ENCODE peak calls at places on chromosomes 4 and X, in ten cellular contexts. I is cardiac muscle cell, T is ovary, Q is upper lobe of right lung, C is IMR-90, B is aorta, X is astrocyte, P is AG04450, D is sigmoid colon, S is GM23248. Y is an unnamed sample. For H3K9me3, the result is how much of the 10 kb centered on the place peaks cover.

GRCh38 chr4:56077676-56078075 is 128.9 kb downstream of the CEP135 start:
- DNase-seq in D (no peak), I (no peak), C (no peak), P (no peak), B (no peak), X (peak), Q (no peak), T (no peak), S (no peak), Y (no peak)

GRCh38 chr4:103306870-103307345 is 108.8 kb upstream of the CENPE start:
- DNase-seq in Q (no peak), X (no peak), I (peak), B (no peak), T (no peak), S (peak), P (no peak), C (no peak), D (peak), Y (no peak)

GRCh38 chr4:38155589-38156294 is 195.5 kb downstream of the PTTG2 start:
- DNase-seq in T (no peak), X (no peak), I (no peak), P (no peak), C (no peak), D (no peak), Q (no peak), B (no peak), S (no peak), Y (no peak)

GRCh38 chr4:159515314-159516025 is 412.6 kb downstream of the RAPGEF2 start:
- DNase-seq in T (no peak), D (no peak), X (no peak), P (no peak), B (no peak), S (no peak), I (no peak), C (no peak), Q (no peak), Y (no peak)

GRCh38 chrX:107716045-107716684 is 59.4 kb downstream of the TSC22D3 start:
- DNase-seq in P (no peak), C (peak), Q (peak), X (peak), S (peak), B (peak), I (peak), T (no peak), D (no peak), Y (peak)

GRCh38 chr4:67929447-67929846 is 33.8 kb downstream of the TMPRSS11A start:
- DNase-seq in I (no peak), D (no peak), Q (no peak), C (peak), B (no peak), T (no peak), S (peak), P (no peak), X (peak), Y (no peak)

GRCh38 chr4:13704020-13704419 is 76.5 kb upstream of the BOD1L1 start:
- DNase-seq in S (no peak), I (no peak), B (no peak), Q (no peak), X (no peak), T (no peak), P (no peak), C (no peak), D (no peak), Y (no peak)

GRCh38 chr4:8705161-8706145 is 112.9 kb downstream of the CPZ start:
- DNase-seq in C (no peak), D (peak), S (no peak), T (no peak), Q (peak), I (peak), X (no peak), B (peak), P (no peak), Y (peak)

GRCh38 chr4:3684546-3684945 is 81.6 kb upstream of the ADRA2C start:
- DNase-seq in I (no peak), S (no peak), C (no peak), Q (peak), B (no peak), T (no peak), X (no peak), D (peak), P (no peak), Y (no peak)

GRCh38 chr4:158411180-158411721 is 110.4 kb upstream of the RXFP1 start:
- DNase-seq in Q (no peak), X (no peak), D (no peak), S (no peak), C (no peak), B (no peak), P (no peak), I (no peak), T (no peak), Y (no peak)

GRCh38 chr4:151409470-151410313 is 716 bp downstream of the FHIP1A start:
- DNase-seq in Q (no peak), I (peak), D (peak), P (no peak), C (no peak), X (no peak), B (no peak), T (peak), S (no peak), Y (no peak)

GRCh38 chrX:41350150-41350975 is 16.4 kb downstream of the DDX3X start:
- DNase-seq in C (peak), B (no peak), D (no peak), X (no peak), T (no peak), I (peak), S (peak), Q (no peak), P (no peak), Y (no peak)

GRCh38 chr4:133146574-133147198 is 2.4 kb upstream of the PCDH10 start:
- DNase-seq in Q (no peak), S (peak), C (peak), X (peak), I (peak), P (no peak), T (peak), D (peak), B (peak), Y (peak)

GRCh38 chr4:105808030-105808429 is 87.2 kb upstream of the NPNT start:
- DNase-seq in Q (no peak), P (no peak), C (no peak), I (no peak), S (no peak), T (no peak), B (no peak), D (no peak), X (no peak), Y (no peak)

GRCh38 chr4:167614866-167615265 is 380.6 kb upstream of the SPOCK3 start:
- DNase-seq in T (no peak), D (no peak), C (no peak), S (no peak), B (no peak), P (no peak), X (peak), Q (no peak), I (no peak), Y (no peak)

GRCh38 chr4:87465739-87466366 is 43.5 kb downstream of the NUDT9 start:
- DNase-seq in D (no peak), I (peak), S (peak), T (no peak), C (peak), X (peak), B (no peak), Q (no peak), P (peak), Y (no peak)

GRCh38 chrX:41475611-41476241 is 28.6 kb downstream of the NYX start:
- DNase-seq in D (no peak), X (no peak), Q (no peak), S (no peak), C (no peak), I (no peak), P (no peak), B (no peak), T (no peak), Y (peak)

GRCh38 chr4:1564535-1565375 is 119.4 kb downstream of the FAM53A start:
- DNase-seq in B (no peak), S (no peak), Q (no peak), D (no peak), I (no peak), X (no peak), T (no peak), C (no peak), P (no peak), Y (no peak)

GRCh38 chr4:151950993-151951726 is 190.4 kb upstream of the GATB start:
- DNase-seq in S (peak), I (no peak), B (no peak), Q (no peak), D (no peak), X (no peak), P (no peak), T (no peak), C (no peak), Y (no peak)

GRCh38 chr4:36687681-36688080 is 406.3 kb downstream of the DTHD1 start:
- DNase-seq in D (no peak), I (no peak), X (no peak), T (no peak), P (no peak), Q (no peak), C (no peak), B (no peak), S (no peak), Y (no peak)

GRCh38 chr4:154314248-154314647 is 177.4 kb downstream of the DCHS2 start:
- DNase-seq in I (peak), Q (no peak), P (no peak), B (no peak), T (no peak), C (no peak), D (no peak), S (peak), X (peak), Y (no peak)

GRCh38 chr4:83010111-83010521 is 507 bp downstream of the LIN54 start:
- DNase-seq in X (peak), C (peak), I (peak), D (no peak), S (peak), B (no peak), P (no peak), T (no peak), Q (no peak), Y (no peak)

GRCh38 chrX:96721398-96721797 is 36.8 kb downstream of the DIAPH2 start:
- DNase-seq in P (peak), S (no peak), D (no peak), Q (no peak), C (peak), X (no peak), T (no peak), I (no peak), B (no peak), Y (no peak)

GRCh38 chrX:148522006-148522405 is 21.6 kb downstream of the AFF2 start:
- DNase-seq in B (no peak), T (no peak), S (no peak), P (no peak), I (no peak), X (no peak), C (no peak), D (no peak), Q (no peak), Y (no peak)

GRCh38 chr4:81256059-81256635 is 41.1 kb upstream of the PRKG2 start:
- DNase-seq in Q (no peak), T (no peak), B (no peak), D (no peak), C (no peak), S (peak), I (no peak), P (no peak), X (no peak), Y (no peak)

GRCh38 chr4:96598465-96598864 is 758.6 kb downstream of the PDHA2 start:
- DNase-seq in Q (no peak), B (no peak), C (no peak), S (no peak), I (peak), X (no peak), P (no peak), D (no peak), T (peak), Y (no peak)

GRCh38 chrX:136584545-136584944 is 52.5 kb downstream of the VGLL1 start:
- DNase-seq in D (no peak), Q (no peak), T (no peak), S (no peak), C (no peak), I (no peak), X (no peak), P (no peak), B (no peak), Y (no peak)

GRCh38 chrX:70046978-70047377 is 2.8 kb downstream of the AWAT2 start:
- DNase-seq in S (peak), P (no peak), I (no peak), D (no peak), C (peak), T (no peak), B (no peak), X (no peak), Q (no peak), Y (no peak)

GRCh38 chrX:20479896-20480295 is 213.2 kb upstream of the RPS6KA3 start:
- DNase-seq in C (no peak), I (no peak), D (no peak), P (no peak), B (no peak), T (no peak), S (no peak), X (no peak), Q (no peak), Y (no peak)

GRCh38 chr4:22942920-22943559 is 250.3 kb downstream of the GBA3 start:
- DNase-seq in D (no peak), X (no peak), S (no peak), I (no peak), P (no peak), Q (no peak), B (no peak), T (no peak), C (no peak), Y (no peak)

GRCh38 chr4:30605616-30606015 is 114.6 kb upstream of the PCDH7 start:
- DNase-seq in B (no peak), X (peak), P (no peak), I (no peak), D (no peak), T (no peak), Q (no peak), S (no peak), C (no peak), Y (no peak)

GRCh38 chr4:30600246-30600645 is 119.9 kb upstream of the PCDH7 start:
- DNase-seq in X (peak), B (no peak), T (no peak), D (no peak), Q (no peak), I (no peak), P (no peak), S (peak), C (no peak), Y (no peak)
- H3K9me3 ChIP-seq in X (under half), B (under half), T (under half), D (under half), Q (under half), I (under half), P (under half), S (under half), C (under half), Y (under half)

DNA sequence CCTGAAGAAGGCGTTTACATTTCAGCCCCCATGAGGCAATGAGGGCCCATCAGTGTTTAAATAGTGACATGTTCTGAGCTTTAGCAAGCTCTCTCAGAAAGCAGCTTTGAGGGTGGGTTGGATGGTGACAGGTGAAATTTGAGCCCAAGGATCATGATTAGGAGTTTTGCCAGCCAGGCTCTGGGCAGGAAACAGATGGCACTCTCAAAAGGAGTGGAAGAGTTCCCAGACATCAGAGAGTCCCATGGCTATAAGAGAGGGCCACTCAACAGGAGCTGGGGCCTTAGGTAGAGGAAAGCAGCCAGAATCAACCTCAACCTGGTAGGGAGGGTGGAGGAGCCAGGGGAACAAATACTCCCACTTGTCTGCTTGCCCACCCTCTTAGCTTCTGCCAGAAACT is 499.8 kb downstream of the MID1IP1 start:
- DNase-seq in D (no peak), X (no peak), B (no peak), I (no peak), C (no peak), T (no peak), Q (no peak), P (no peak), S (no peak), Y (peak)
- H3K9me3 ChIP-seq in D (under half), X (under half), B (under half), I (under half), C (under half), T (under half), Q (under half), P (under half), S (under half), Y (under half)

GRCh38 chr4:206054-206453 is 81.8 kb downstream of the ZNF718 start:
- DNase-seq in I (no peak), P (no peak), T (no peak), D (no peak), C (no peak), Q (no peak), X (no peak), S (no peak), B (no peak), Y (no peak)

GRCh38 chr4:211033-211511 is 86.8 kb downstream of the ZNF718 start:
- DNase-seq in D (no peak), S (no peak), P (no peak), T (no peak), C (no peak), X (no peak), B (no peak), Q (no peak), I (no peak), Y (no peak)

GRCh38 chr4:200936-201335 is 76.6 kb downstream of the ZNF718 start:
- DNase-seq in S (no peak), P (no peak), T (no peak), B (no peak), X (no peak), Q (no peak), I (no peak), C (no peak), D (no peak), Y (no peak)

GRCh38 chr4:205097-205756 is 80.9 kb downstream of the ZNF718 start:
- DNase-seq in I (no peak), P (no peak), D (no peak), S (no peak), C (no peak), T (no peak), X (no peak), B (no peak), Q (no peak), Y (no peak)
- H3K9me3 ChIP-seq in I (under half), P (under half), D (under half), S (under half), C (under half), T (under half), X (under half), B (under half), Q (under half), Y (under half)

DNA sequence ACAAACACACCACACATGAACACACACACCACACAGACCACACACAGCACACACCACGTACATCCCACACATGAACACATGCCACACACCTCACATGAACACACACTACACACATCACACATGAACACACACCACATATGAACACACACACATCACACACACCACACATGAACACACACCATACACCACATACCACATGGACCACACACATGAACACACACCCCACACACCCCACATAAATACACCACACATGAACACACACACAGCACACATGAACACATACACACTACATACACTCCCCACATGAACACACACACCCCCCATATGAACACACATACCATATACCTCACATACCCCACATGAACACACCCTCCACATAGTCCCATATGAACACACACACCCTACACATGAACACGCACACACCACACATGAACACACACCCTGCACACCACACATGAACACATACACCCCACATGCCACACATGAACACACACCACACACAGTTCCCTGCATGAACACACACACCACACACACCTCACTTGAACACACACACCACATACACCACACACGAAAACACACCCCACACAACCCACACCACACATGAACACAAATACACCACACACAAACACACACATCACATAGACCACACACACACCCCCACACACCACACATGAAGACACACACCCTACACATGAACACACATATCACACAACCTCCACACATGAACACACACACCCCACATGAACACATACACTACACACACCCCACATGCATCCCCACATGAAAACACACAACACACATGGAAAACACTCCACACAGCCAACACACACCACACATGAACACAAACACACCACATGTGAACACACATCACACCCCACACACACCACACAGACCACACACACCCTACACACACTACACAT is 18.3 kb downstream of the PNMA6E start:
- DNase-seq in S (no peak), B (no peak), D (no peak), P (no peak), Q (no peak), X (no peak), C (no peak), I (no peak), T (no peak), Y (no peak)
- H3K9me3 ChIP-seq in S (under half), B (under half), D (under half), P (under half), Q (under half), X (under half), C (under half), I (under half), T (under half), Y (under half)

GRCh38 chr4:62003695-62004094 is 803.6 kb downstream of the ADGRL3 start:
- DNase-seq in T (no peak), S (no peak), X (no peak), C (no peak), P (no peak), D (no peak), Q (no peak), B (no peak), I (no peak), Y (no peak)

GRCh38 chr4:62004881-62005280 is 804.8 kb downstream of the ADGRL3 start:
- DNase-seq in P (no peak), X (no peak), C (no peak), S (no peak), D (no peak), B (no peak), Q (no peak), I (no peak), T (no peak), Y (no peak)

GRCh38 chr4:62006108-62006507 is 806.0 kb downstream of the ADGRL3 start:
- DNase-seq in B (no peak), C (no peak), P (no peak), S (no peak), D (no peak), X (no peak), T (no peak), I (no peak), Q (no peak), Y (no peak)
- H3K9me3 ChIP-seq in B (under half), C (under half), P (under half), S (under half), D (under half), X (under half), T (under half), I (under half), Q (under half), Y (under half)

DNA sequence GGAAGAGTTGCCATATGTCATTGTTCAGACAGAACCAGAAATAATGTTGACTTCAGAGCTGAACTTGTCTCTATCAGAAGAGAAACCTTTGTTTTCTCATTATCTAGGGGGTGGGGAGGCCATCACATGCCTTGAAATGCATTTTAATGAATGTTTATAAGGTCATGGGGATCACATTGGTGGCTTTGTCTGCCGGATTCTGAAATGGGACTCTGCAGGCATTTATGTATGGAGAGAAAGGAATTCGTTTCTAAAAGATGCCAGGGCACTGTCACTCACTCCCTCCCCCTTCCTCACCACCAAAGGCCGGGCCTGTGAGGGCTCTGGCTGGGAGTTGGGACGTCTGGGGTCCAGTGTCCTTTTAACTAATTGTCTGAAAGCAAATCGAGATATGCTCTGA is 102.2 kb downstream of the MAMLD1 start:
- DNase-seq in T (no peak), Q (no peak), C (no peak), P (no peak), D (no peak), X (no peak), B (no peak), S (no peak), I (no peak), Y (peak)
- H3K9me3 ChIP-seq in T (under half), Q (under half), C (under half), P (under half), D (under half), X (under half), B (under half), S (under half), I (under half), Y (under half)

GRCh38 chr4:174996079-174996478 is 77.9 kb downstream of the ADAM29 start:
- DNase-seq in P (no peak), X (no peak), S (no peak), Q (no peak), T (no peak), B (no peak), D (no peak), C (no peak), I (no peak), Y (no peak)
- H3K9me3 ChIP-seq in P (under half), X (under half), S (under half), Q (under half), T (under half), B (under half), D (under half), C (under half), I (under half), Y (under half)

Y was measured in WERI-Rb-1.